ENCODE peak calls at places on chromosomes 16 and 17, in five cellular contexts. A, W, U, C and V are unnamed samples.

GRCh38 chr17:73255671-73256181 is 6.0 kb downstream of the CPSF4L start:
- DNase-seq in A (peak), U (peak), W (peak), C (no peak), V (peak)

GRCh38 chr16:85653226-85653917 is 35.4 kb downstream of the GINS2 start:
- DNase-seq in U (no peak), A (no peak), W (no peak), C (no peak), V (no peak)

GRCh38 chr16:4233431-4233830 is 8.4 kb downstream of the SRL start:
- DNase-seq in U (no peak), W (no peak), C (no peak), A (peak), V (no peak)

GRCh38 chr17:46010597-46011186 is 11.6 kb downstream of the STH start:
- DNase-seq in U (no peak), W (no peak), C (no peak), A (no peak), V (peak)

GRCh38 chr17:71460943-71461342 is 659.9 kb upstream of the SOX9 start:
- DNase-seq in C (no peak), U (no peak), W (no peak), A (peak), V (peak)

GRCh38 chr16:10950393-10950792 is 6.0 kb downstream of the CLEC16A start:
- DNase-seq in C (no peak), A (no peak), U (no peak), W (no peak), V (no peak)

GRCh38 chr17:56819431-56820145 is 14.1 kb downstream of the C17orf67 start:
- DNase-seq in C (peak), A (peak), W (peak), U (peak), V (peak)

GRCh38 chr16:17460890-17461289 is 9.9 kb downstream of the XYLT1 start:
- DNase-seq in W (no peak), A (no peak), C (no peak), U (no peak), V (no peak)

GRCh38 chr17:3923466-3924190 is 7.4 kb upstream of the P2RX1 start:
- DNase-seq in A (no peak), U (no peak), W (no peak), C (no peak), V (no peak)

GRCh38 chr17:77329741-77330531 is 189.2 kb downstream of the SEC14L1 start:
- DNase-seq in W (no peak), U (no peak), C (no peak), A (no peak), V (no peak)

GRCh38 chr17:74859439-74860228 is at the start of gene GRIN2C:
- DNase-seq in A (no peak), U (peak), C (no peak), W (peak), V (no peak)

GRCh38 chr17:58741121-58741625 is 14.5 kb upstream of the PPM1E start:
- DNase-seq in A (peak), W (no peak), C (no peak), U (no peak), V (no peak)

GRCh38 chr17:50099003-50099402 is 3.9 kb downstream of the PDK2 start:
- DNase-seq in W (no peak), A (no peak), U (no peak), C (no peak), V (no peak)

GRCh38 chr17:12055889-12056288 is 35.2 kb downstream of the MAP2K4 start:
- DNase-seq in C (no peak), A (no peak), U (no peak), W (no peak), V (no peak)

GRCh38 chr16:9003322-9003721 is 39.6 kb upstream of the USP7 start:
- DNase-seq in W (no peak), C (no peak), U (no peak), A (no peak), V (no peak)

GRCh38 chr16:386641-387156 is 4.9 kb upstream of the PGAP6 start:
- DNase-seq in W (no peak), A (no peak), U (no peak), C (no peak), V (no peak)

GRCh38 chr17:36602030-36602737 is 801 bp downstream of the MRM1 start:
- DNase-seq in U (no peak), C (no peak), A (peak), W (no peak), V (no peak)

GRCh38 chr17:81646869-81647600 is 9.3 kb downstream of the PDE6G start:
- DNase-seq in W (peak), U (peak), A (no peak), C (no peak), V (no peak)

GRCh38 chr17:76009447-76009846 is 8.8 kb downstream of the CDK3 start:
- DNase-seq in W (no peak), C (no peak), U (no peak), A (no peak), V (no peak)

GRCh38 chr17:47733047-47733413 is at the start of gene TBX21:
- DNase-seq in C (no peak), U (peak), A (no peak), W (peak), V (peak)

DNA sequence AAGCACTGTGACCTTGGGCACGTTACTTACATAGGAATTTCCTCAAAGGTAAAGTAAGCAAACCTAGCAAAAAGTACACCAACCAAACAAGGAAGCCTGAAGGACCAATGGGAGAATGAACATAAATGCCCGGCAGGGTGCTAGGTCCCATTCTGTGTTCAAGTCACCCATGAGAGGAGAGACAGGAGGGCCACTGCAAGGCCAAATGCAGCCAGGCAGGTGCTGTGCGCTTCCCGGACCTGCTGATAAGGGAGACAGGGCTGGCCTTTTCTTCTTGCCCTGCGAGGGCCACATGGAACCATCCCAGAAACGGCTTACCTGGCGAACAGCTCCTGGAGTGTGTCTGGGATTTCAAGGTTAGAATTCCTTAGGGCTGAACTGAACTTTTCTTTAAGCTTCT is 69.0 kb downstream of the GTF3C1 start:
- DNase-seq in W (no peak), C (no peak), U (no peak), A (no peak), V (no peak)
- TF ChIP-seq RCOR1 in W (no peak), C (no peak), U (no peak), A (no peak), V (no peak)

GRCh38 chr16:68951991-68952877 is 108.9 kb downstream of the TANGO6 start:
- DNase-seq in C (no peak), A (peak), U (no peak), W (no peak), V (peak)
- TF ChIP-seq RCOR1 in C (no peak), A (no peak), U (no peak), W (no peak), V (no peak)

GRCh38 chr17:40799859-40800258 is at the start of gene KRT28:
- DNase-seq in U (no peak), W (no peak), A (no peak), C (no peak), V (no peak)
- TF ChIP-seq RCOR1 in U (no peak), W (no peak), A (no peak), C (no peak), V (no peak)

DNA sequence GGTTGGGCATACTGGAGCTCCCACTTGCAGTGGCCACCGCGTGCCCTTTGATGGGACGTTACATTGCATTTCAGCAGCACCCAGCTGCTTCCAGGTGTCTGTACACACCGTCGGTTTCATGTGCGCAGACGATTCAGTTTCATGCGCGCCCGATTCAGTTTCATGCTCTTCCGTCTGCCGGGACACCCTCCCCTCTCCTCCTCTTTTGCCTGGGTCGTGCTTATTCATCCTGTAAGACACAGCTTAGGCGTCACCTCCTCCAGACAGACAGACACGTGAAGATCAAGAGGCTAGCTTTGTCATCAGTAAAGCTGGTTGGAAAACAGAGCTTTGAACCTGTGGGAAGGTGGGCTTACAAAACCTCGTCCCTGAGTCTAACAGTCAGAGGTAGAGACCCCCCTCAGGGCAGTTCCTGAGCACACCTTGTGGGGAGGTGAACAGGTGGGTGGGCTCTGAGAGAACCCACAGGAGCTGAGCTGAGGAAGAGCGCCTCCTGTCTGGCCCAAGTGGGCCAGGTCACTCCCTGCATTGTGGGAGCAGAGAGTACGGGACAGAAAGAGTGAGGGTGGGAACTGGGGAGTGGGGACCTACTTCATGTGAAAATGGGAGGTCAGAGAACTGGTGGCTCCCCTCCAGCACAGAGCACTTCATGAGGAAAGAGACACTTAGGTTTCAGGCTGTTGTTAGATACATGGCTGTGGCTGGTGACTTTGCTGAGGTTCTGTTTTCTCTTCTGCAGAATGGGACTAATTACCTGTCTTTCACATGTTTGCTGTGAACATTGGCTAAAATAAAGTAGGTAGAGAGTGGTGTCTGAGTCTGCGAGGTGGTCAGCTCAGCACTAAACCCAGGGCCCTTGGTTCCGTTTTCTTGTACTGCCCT is 122.1 kb downstream of the SNX29 start:
- DNase-seq in W (no peak), A (no peak), C (no peak), U (no peak), V (no peak)
- TF ChIP-seq RCOR1 in W (no peak), A (no peak), C (no peak), U (no peak), V (no peak)

DNA sequence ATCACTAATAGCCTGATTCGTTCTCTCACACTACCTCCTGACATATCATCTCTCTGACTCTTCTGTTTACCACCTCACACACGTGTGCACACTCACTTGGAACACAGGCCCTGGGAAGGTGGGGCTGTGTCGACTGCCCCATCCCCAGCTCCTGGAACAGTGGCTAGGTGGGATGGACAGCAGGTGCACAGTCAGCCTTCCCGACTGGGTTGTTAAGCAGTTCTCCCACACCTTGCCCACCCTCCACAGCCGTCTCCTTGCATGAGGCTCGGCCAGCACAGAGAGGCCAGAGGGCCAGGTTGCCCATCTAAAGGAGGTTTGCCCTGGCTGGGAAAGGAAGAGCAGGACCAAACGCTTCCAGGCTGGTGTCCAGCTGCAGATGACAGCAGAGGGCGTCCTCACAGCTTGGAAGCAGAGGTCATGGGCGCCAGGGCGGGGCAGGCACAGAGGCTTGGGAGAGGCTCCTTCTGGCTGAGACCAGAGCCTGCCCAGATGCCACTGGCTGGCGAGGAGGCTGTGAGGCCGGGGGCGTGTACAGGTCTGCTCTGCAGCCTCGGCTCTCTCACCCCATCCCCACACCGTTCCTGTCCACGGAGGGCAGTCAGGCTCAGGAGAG is 92.8 kb downstream of the AMFR start:
- DNase-seq in A (peak), C (no peak), U (peak), W (peak), V (peak)
- TF ChIP-seq RCOR1 in A (no peak), C (no peak), U (no peak), W (peak), V (no peak)

DNA sequence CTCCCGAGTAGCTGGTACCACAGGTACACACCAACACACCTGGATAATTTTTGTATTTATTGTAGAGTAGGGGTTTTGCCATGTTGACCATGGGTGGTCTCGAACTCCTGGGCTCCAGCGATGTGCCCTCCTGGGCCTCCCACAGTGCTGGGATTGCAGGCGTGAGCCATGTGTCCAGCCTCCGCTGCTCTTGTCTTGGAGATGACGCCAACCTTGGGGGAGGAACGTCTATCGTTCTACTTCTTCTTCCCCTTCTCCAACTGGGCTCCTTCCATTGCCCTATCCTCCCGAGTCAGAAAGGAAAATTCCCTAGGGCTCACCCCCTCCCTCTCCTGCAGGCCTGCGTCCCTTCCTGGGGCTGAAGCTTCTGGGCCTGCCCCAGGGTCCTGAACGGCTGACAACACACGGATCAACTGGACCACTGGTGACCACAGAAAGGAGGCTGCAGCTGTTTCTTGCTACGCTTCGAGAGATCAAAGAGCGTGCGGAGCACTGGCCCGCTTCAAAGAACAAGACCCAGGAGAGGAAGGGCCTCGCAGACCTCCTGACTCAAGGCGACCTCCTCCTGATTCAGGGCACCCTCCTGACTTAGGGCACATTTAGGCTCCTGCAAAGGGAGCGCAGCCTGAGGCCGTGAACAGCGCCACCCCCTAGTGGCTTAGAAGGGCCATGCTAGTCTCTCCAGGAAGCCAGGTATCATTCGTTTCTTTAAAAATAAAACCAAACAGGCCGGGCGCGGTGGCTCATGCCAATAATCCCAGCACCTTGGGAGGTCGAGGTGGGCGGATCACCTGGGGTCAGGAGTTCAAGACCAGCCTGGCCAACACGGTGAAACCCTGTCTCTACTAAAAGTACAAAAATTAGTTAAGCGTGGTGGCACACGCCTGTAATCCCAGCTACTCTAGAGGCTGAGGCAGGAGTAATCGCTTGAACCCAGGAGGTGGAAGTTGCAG is 48.5 kb upstream of the HELZ start:
- DNase-seq in U (peak), A (peak), C (peak), W (peak), V (peak)
- TF ChIP-seq RCOR1 in U (no peak), A (no peak), C (no peak), W (no peak), V (no peak)

GRCh38 chr17:29569245-29569950 is 897 bp downstream of the TP53I13 start:
- DNase-seq in W (no peak), U (peak), C (no peak), A (peak), V (no peak)
- TF ChIP-seq RCOR1 in W (no peak), U (no peak), C (no peak), A (no peak), V (no peak)

GRCh38 chr17:42131232-42131631 is 8.6 kb downstream of the HSPB9 start:
- DNase-seq in A (no peak), C (no peak), W (no peak), U (no peak), V (no peak)

GRCh38 chr17:42129109-42129837 is 6.7 kb downstream of the HSPB9 start:
- DNase-seq in W (no peak), C (no peak), U (no peak), A (no peak), V (no peak)

GRCh38 chr17:42132941-42133340 is 10.3 kb downstream of the HSPB9 start:
- DNase-seq in C (no peak), W (no peak), A (peak), U (no peak), V (no peak)

GRCh38 chr17:42131971-42132370 is 9.4 kb downstream of the HSPB9 start:
- DNase-seq in U (no peak), C (no peak), A (peak), W (no peak), V (no peak)

DNA sequence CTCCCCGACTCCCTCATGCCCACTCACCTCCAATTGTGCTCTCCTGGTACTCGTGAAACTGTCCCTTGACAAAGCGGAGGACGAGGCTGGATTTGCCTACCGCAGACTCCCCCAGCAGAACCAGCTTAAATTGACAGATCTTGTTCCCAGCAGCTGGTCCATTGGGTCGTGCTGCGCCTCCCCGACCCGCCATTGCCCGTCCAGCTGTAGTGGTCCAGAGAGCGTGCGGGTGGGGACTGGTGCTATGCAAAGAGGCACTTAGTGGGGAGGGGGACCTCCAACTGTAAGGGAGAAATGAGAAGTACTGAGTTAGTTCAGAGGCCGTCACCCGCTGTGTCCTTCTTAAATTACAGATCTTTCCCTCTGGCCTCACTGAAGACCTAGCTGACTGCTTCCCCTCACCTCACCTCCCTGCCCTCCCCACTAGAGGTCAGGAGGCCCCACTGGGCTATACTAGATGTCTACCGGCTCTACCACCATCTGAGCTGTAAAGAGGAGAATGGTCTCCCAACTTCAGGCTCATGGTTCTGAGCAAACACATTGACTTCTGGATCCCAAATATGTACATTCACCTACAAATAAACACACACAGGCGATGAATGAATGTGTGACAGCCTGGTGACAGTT is 7.8 kb downstream of the HSPB9 start:
- DNase-seq in U (no peak), W (no peak), A (no peak), C (no peak), V (no peak)
- TF ChIP-seq RCOR1 in U (no peak), W (no peak), A (no peak), C (no peak), V (no peak)